ENCODE peak calls at places on chromosome 19, in seven cellular contexts. J is stimulated activated CD4-positive, alpha-beta T cell treated with anti-CD3 and anti-CD28 coated beads, Interleukin-2, amount 100 ng/mL, for 48 hours; G is T1000; M is brain microvascular endothelial cell; C is stimulated activated CD8-positive, alpha-beta memory T cell treated with anti-CD3 and anti-CD28 coated beads, Interleukin-2, amount 100 ng/mL, for 1 hour; E is AG09319; B is progenitor cell of endocrine pancreas. Q is an unnamed sample.
A peak's percentile ranks its signal among the peaks of the same experiment; 100 is the strongest.

GRCh38 chr19:30881281-30881680 is 468.0 kb downstream of the TSHZ3 start:
- DNase-seq in J (no peak), G (no peak), M (no peak), C (no peak), E (no peak), B (no peak), Q (no peak)

GRCh38 chr19:8138201-8138600 is 11.2 kb downstream of the FBN3 start:
- DNase-seq in J (no peak), G (no peak), M (no peak), C (no peak), E (no peak), B (no peak), Q (no peak)

GRCh38 chr19:38252935-38253691 is 3.1 kb downstream of the PPP1R14A start:
- DNase-seq in J (no peak), G (no peak), M (no peak), C (no peak), E (no peak), B (no peak), Q (no peak)

GRCh38 chr19:34481861-34482379 is 362 bp downstream of the WTIP start:
- DNase-seq in J (no peak), G (peak; percentile 44), M (no peak), C (no peak), E (peak; percentile 23), B (no peak), Q (peak; percentile 29)

GRCh38 chr19:1366899-1367870 is 16.5 kb upstream of the NDUFS7 start:
- DNase-seq in J (no peak), G (no peak), M (no peak), C (no peak), E (no peak), B (no peak), Q (no peak)

GRCh38 chr19:54905908-54906511 is at the start of gene NCR1:
- DNase-seq in J (no peak), G (no peak), M (no peak), C (peak; percentile 11), E (no peak), B (no peak), Q (peak; percentile 20)

GRCh38 chr19:13843104-13843921 is 33.6 kb upstream of the NANOS3 start:
- DNase-seq in J (no peak), G (peak; percentile 29), M (no peak), C (no peak), E (no peak), B (no peak), Q (peak; percentile 97)

GRCh38 chr19:16627194-16627927 is 643 bp downstream of the MED26 start:
- DNase-seq in J (no peak), G (no peak), M (no peak), C (no peak), E (no peak), B (no peak), Q (peak; percentile 13)

GRCh38 chr19:3969435-3970312 is 1.2 kb downstream of the DAPK3 start:
- DNase-seq in J (no peak), G (peak; percentile 69), M (peak; percentile 81), C (no peak), E (no peak), B (peak; percentile 18), Q (peak; percentile 95)

GRCh38 chr19:17125052-17125727 is 49.6 kb downstream of the MYO9B start:
- DNase-seq in J (no peak), G (no peak), M (peak; percentile 18), C (no peak), E (no peak), B (no peak), Q (peak; percentile 43)

GRCh38 chr19:15072930-15073647 is 8.9 kb upstream of the OR1I1 start:
- DNase-seq in J (no peak), G (no peak), M (no peak), C (no peak), E (no peak), B (no peak), Q (peak; percentile 64)

GRCh38 chr19:7652061-7652641 is 15.2 kb downstream of the STXBP2 start:
- DNase-seq in J (peak; percentile 92), G (peak; percentile 68), M (peak; percentile 56), C (peak; percentile 76), E (peak; percentile 30), B (peak; percentile 90), Q (peak; percentile 71)

GRCh38 chr19:13120817-13121216 is 2.8 kb downstream of the NACC1 start:
- DNase-seq in J (no peak), G (no peak), M (peak; percentile 84), C (no peak), E (no peak), B (no peak), Q (no peak)

GRCh38 chr19:16449330-16449961 is 22.3 kb downstream of the EPS15L1 start:
- DNase-seq in J (no peak), G (no peak), M (no peak), C (no peak), E (no peak), B (no peak), Q (peak; percentile 66)

GRCh38 chr19:41694831-41695635 is 7.0 kb upstream of the CEACAM7 start:
- DNase-seq in J (no peak), G (no peak), M (no peak), C (no peak), E (no peak), B (no peak), Q (no peak)

Q was measured in M059J.